ENCODE peak calls at places on chromosomes 1 and 21, in four cellular contexts. One of them, this sample, is unnamed.

GRCh38 chr1:160837558-160838205 is 25.0 kb downstream of the CD244 start:
- DNase-seq in breast epithelium: peak
- DNase-seq in GM23248: peak
- DNase-seq in astrocyte: peak
- DNase-seq in this sample: no peak

GRCh38 chr21:35737425-35737824 is 322.9 kb downstream of the SETD4 start:
- DNase-seq in breast epithelium: no peak
- DNase-seq in GM23248: no peak
- DNase-seq in astrocyte: no peak
- DNase-seq in this sample: no peak

GRCh38 chr21:46150491-46151121 is 4.8 kb downstream of the FTCD start:
- DNase-seq in breast epithelium: no peak
- DNase-seq in GM23248: no peak
- DNase-seq in astrocyte: no peak
- DNase-seq in this sample: peak

GRCh38 chr1:219465247-219466093 is 147.4 kb downstream of the ZC3H11B start:
- DNase-seq in breast epithelium: no peak
- DNase-seq in GM23248: peak
- DNase-seq in astrocyte: peak
- DNase-seq in this sample: no peak

GRCh38 chr1:8780405-8780804 is 37.0 kb downstream of the RERE start:
- DNase-seq in breast epithelium: no peak
- DNase-seq in GM23248: no peak
- DNase-seq in astrocyte: no peak
- DNase-seq in this sample: no peak

GRCh38 chr1:43267291-43267805 is 2.4 kb upstream of the TMEM125 start:
- DNase-seq in breast epithelium: peak
- DNase-seq in GM23248: peak
- DNase-seq in astrocyte: peak
- DNase-seq in this sample: no peak

GRCh38 chr1:244173240-244173639 is 122.2 kb downstream of the ZBTB18 start:
- DNase-seq in breast epithelium: no peak
- DNase-seq in GM23248: no peak
- DNase-seq in astrocyte: no peak
- DNase-seq in this sample: no peak

GRCh38 chr21:17679002-17679600 is 66.4 kb upstream of the BTG3 start:
- DNase-seq in breast epithelium: no peak
- DNase-seq in GM23248: peak
- DNase-seq in astrocyte: peak
- DNase-seq in this sample: no peak

GRCh38 chr21:16324630-16325029 is 594.8 kb downstream of the USP25 start:
- DNase-seq in breast epithelium: no peak
- DNase-seq in GM23248: no peak
- DNase-seq in astrocyte: no peak
- DNase-seq in this sample: no peak

GRCh38 chr1:226403522-226404034 is 4.3 kb downstream of the PARP1 start:
- DNase-seq in breast epithelium: no peak
- DNase-seq in GM23248: peak
- DNase-seq in astrocyte: peak
- DNase-seq in this sample: no peak

GRCh38 chr1:7826363-7826762 is 26.5 kb downstream of the UTS2 start:
- DNase-seq in breast epithelium: no peak
- DNase-seq in GM23248: no peak
- DNase-seq in astrocyte: no peak
- DNase-seq in this sample: no peak

GRCh38 chr21:17512245-17513213 is at the start of gene CXADR:
- DNase-seq in breast epithelium: peak
- DNase-seq in GM23248: peak
- DNase-seq in astrocyte: peak
- DNase-seq in this sample: peak

GRCh38 chr1:2858676-2859075 is 57.2 kb upstream of the TTC34 start:
- DNase-seq in breast epithelium: no peak
- DNase-seq in GM23248: no peak
- DNase-seq in astrocyte: no peak
- DNase-seq in this sample: no peak

GRCh38 chr1:15090373-15090772 is 63.2 kb upstream of the TMEM51 start:
- DNase-seq in breast epithelium: peak
- DNase-seq in GM23248: no peak
- DNase-seq in astrocyte: no peak
- DNase-seq in this sample: no peak

GRCh38 chr1:84382127-84382526 is 16.2 kb upstream of the DNASE2B start:
- DNase-seq in breast epithelium: no peak
- DNase-seq in GM23248: no peak
- DNase-seq in astrocyte: no peak
- DNase-seq in this sample: no peak

GRCh38 chr1:167161242-167161641 is 59.4 kb upstream of the POU2F1 start:
- DNase-seq in breast epithelium: no peak
- DNase-seq in GM23248: no peak
- DNase-seq in astrocyte: no peak
- DNase-seq in this sample: no peak

GRCh38 chr1:207807395-207808321 is 55.8 kb downstream of the CD46 start:
- DNase-seq in breast epithelium: no peak
- DNase-seq in GM23248: no peak
- DNase-seq in astrocyte: no peak
- DNase-seq in this sample: peak

GRCh38 chr1:206784471-206784903 is 12.2 kb upstream of the IL10 start:
- DNase-seq in breast epithelium: no peak
- DNase-seq in GM23248: no peak
- DNase-seq in astrocyte: no peak
- DNase-seq in this sample: no peak

GRCh38 chr1:206782448-206782847 is 10.2 kb upstream of the IL10 start:
- DNase-seq in breast epithelium: no peak
- DNase-seq in GM23248: no peak
- DNase-seq in astrocyte: no peak
- DNase-seq in this sample: no peak

GRCh38 chr1:206786212-206786886 is 14.1 kb upstream of the IL10 start:
- DNase-seq in breast epithelium: no peak
- DNase-seq in GM23248: no peak
- DNase-seq in astrocyte: no peak
- DNase-seq in this sample: no peak

GRCh38 chr1:206785366-206785765 is 13.1 kb upstream of the IL10 start:
- DNase-seq in breast epithelium: no peak
- DNase-seq in GM23248: no peak
- DNase-seq in astrocyte: no peak
- DNase-seq in this sample: no peak

DNA sequence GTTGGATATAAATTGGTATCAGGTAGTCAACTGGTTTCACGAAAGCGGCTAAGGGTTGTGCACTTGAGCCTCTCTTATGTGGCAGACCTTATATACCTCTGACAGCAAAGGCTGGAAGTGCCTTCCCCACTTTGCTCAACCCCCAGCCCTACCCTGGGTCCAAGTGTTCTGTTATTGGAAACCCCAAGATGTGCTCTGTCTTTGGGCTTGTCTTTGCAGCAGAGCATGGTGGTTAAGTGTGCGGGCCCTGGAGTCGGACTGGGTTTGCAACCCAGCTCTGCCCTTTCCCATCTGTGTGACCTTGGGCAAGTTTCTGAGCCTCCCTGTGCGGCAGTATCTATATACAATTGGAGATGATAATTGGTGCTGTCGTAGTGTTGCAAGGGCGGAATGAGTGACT is 11.2 kb upstream of the IL10 start:
- DNase-seq in breast epithelium: no peak
- DNase-seq in GM23248: no peak
- DNase-seq in astrocyte: no peak
- DNase-seq in this sample: no peak
- H3K27ac ChIP-seq in breast epithelium: no peak
- H3K27ac ChIP-seq in GM23248: no peak
- H3K27ac ChIP-seq in astrocyte: no peak
- H3K27ac ChIP-seq in this sample: no peak

GRCh38 chr1:236512019-236512418 is 11.8 kb upstream of the LGALS8 start:
- DNase-seq in breast epithelium: no peak
- DNase-seq in GM23248: no peak
- DNase-seq in astrocyte: no peak
- DNase-seq in this sample: no peak

GRCh38 chr1:236518343-236518742 is 5.4 kb upstream of the LGALS8 start:
- DNase-seq in breast epithelium: no peak
- DNase-seq in GM23248: no peak
- DNase-seq in astrocyte: no peak
- DNase-seq in this sample: no peak

GRCh38 chr1:236516929-236517704 is 6.7 kb upstream of the LGALS8 start:
- DNase-seq in breast epithelium: no peak
- DNase-seq in GM23248: peak
- DNase-seq in astrocyte: peak
- DNase-seq in this sample: no peak

GRCh38 chr1:236515443-236515958 is 8.3 kb upstream of the LGALS8 start:
- DNase-seq in breast epithelium: no peak
- DNase-seq in GM23248: no peak
- DNase-seq in astrocyte: no peak
- DNase-seq in this sample: no peak

GRCh38 chr1:236514703-236515442 is 8.9 kb upstream of the LGALS8 start:
- DNase-seq in breast epithelium: no peak
- DNase-seq in GM23248: no peak
- DNase-seq in astrocyte: no peak
- DNase-seq in this sample: no peak
- H3K27ac ChIP-seq in breast epithelium: peak
- H3K27ac ChIP-seq in GM23248: no peak
- H3K27ac ChIP-seq in astrocyte: no peak
- H3K27ac ChIP-seq in this sample: no peak

GRCh38 chr1:18945401-18945849 is 11.1 kb downstream of the IFFO2 start:
- DNase-seq in breast epithelium: no peak
- DNase-seq in GM23248: no peak
- DNase-seq in astrocyte: peak
- DNase-seq in this sample: no peak
- H3K27ac ChIP-seq in breast epithelium: peak
- H3K27ac ChIP-seq in GM23248: no peak
- H3K27ac ChIP-seq in astrocyte: peak
- H3K27ac ChIP-seq in this sample: peak

DNA sequence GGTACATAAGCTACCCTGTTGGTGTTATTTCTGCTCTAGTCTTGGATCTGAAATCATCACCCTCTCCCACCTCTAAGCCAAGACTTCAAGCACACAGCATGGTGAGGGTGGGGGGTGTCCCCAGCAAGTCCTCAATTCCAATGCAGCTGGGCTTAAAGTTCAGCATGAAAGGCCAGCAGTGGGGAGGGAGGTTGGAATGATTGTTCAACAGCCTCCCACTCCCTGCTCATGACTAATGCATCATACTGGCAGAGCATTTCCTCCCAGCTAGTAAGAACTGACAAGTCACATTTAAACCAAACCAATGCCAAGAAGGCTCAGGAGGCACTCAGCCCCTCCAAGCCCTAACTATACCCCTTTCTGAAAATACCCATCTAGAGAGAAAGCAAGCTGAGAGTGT is 50.1 kb downstream of the TIAM1 start:
- DNase-seq in breast epithelium: no peak
- DNase-seq in GM23248: peak
- DNase-seq in astrocyte: peak
- DNase-seq in this sample: no peak
- H3K27ac ChIP-seq in breast epithelium: no peak
- H3K27ac ChIP-seq in GM23248: peak
- H3K27ac ChIP-seq in astrocyte: peak
- H3K27ac ChIP-seq in this sample: no peak

GRCh38 chr1:17043676-17044075 is 10.2 kb downstream of the SDHB start:
- DNase-seq in breast epithelium: no peak
- DNase-seq in GM23248: no peak
- DNase-seq in astrocyte: no peak
- DNase-seq in this sample: no peak
- H3K27ac ChIP-seq in breast epithelium: no peak
- H3K27ac ChIP-seq in GM23248: no peak
- H3K27ac ChIP-seq in astrocyte: no peak
- H3K27ac ChIP-seq in this sample: no peak

GRCh38 chr1:93690921-93691789 is 9.5 kb upstream of the BCAR3 start:
- DNase-seq in breast epithelium: no peak
- DNase-seq in GM23248: no peak
- DNase-seq in astrocyte: no peak
- DNase-seq in this sample: no peak

GRCh38 chr1:93692001-93692400 is 10.4 kb upstream of the BCAR3 start:
- DNase-seq in breast epithelium: no peak
- DNase-seq in GM23248: no peak
- DNase-seq in astrocyte: no peak
- DNase-seq in this sample: no peak

GRCh38 chr1:93692451-93692861 is 10.8 kb upstream of the BCAR3 start:
- DNase-seq in breast epithelium: no peak
- DNase-seq in GM23248: peak
- DNase-seq in astrocyte: no peak
- DNase-seq in this sample: no peak

GRCh38 chr1:93690341-93690740 is 8.7 kb upstream of the BCAR3 start:
- DNase-seq in breast epithelium: no peak
- DNase-seq in GM23248: no peak
- DNase-seq in astrocyte: no peak
- DNase-seq in this sample: no peak

DNA sequence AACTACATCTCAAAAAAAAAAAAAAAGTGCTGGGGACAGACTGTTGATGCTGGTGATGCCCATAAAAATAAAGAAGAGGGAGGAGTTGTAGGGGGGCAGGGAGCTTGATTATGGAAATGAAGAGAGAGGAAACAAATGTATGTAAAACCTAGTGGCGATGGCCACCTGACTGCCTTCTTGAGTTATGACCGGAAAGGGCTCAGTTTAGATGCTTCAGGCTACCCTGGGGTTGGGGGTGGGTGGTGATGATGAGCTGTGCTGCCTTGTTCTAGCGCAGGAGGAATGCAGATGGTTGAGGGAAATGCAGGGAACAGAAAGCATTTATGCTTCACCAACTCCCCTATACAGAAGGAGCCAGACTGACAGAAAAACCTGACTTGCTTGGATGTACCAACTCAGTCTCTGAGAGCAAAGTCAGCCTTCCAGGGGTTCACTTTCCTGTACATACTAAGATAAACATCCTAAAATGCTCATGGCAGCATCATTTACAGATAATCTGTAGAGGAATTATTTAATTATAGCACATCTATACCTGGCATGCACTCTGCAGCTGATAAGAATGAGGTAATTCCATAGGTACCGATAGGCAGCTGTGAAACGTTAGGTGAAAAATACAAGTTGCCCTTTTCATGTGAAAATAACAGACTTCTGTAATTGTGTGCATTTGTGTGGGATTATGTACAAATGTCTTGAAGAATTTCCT is 8.0 kb upstream of the BCAR3 start:
- DNase-seq in breast epithelium: no peak
- DNase-seq in GM23248: no peak
- DNase-seq in astrocyte: no peak
- DNase-seq in this sample: no peak
- H3K27ac ChIP-seq in breast epithelium: no peak
- H3K27ac ChIP-seq in GM23248: no peak
- H3K27ac ChIP-seq in astrocyte: no peak
- H3K27ac ChIP-seq in this sample: no peak

This sample was measured in substantia nigra.